ENCODE peak calls at places on chromosomes 11 and 22, in four cellular contexts. One of them, this sample, is unnamed.

GRCh38 chr22:28983190-28983589 is 78.4 kb downstream of the C22orf31 start:
- DNase-seq in AG08396: no peak
- DNase-seq in ACHN: no peak
- DNase-seq in kidney glomerular epithelial cell: no peak
- DNase-seq in this sample: no peak

GRCh38 chr22:25420925-25421904 is 143.3 kb upstream of the GRK3 start:
- DNase-seq in AG08396: no peak
- DNase-seq in ACHN: no peak
- DNase-seq in kidney glomerular epithelial cell: no peak
- DNase-seq in this sample: no peak

GRCh38 chr22:48594757-48595510 is 1232.7 kb downstream of the BRD1 start:
- DNase-seq in AG08396: no peak
- DNase-seq in ACHN: no peak
- DNase-seq in kidney glomerular epithelial cell: no peak
- DNase-seq in this sample: no peak

GRCh38 chr11:133198326-133198725 is 334.0 kb downstream of the OPCML start:
- DNase-seq in AG08396: no peak
- DNase-seq in ACHN: no peak
- DNase-seq in kidney glomerular epithelial cell: no peak
- DNase-seq in this sample: no peak

GRCh38 chr11:64181506-64182411 is 4.2 kb upstream of the STIP1 start:
- DNase-seq in AG08396: peak; percentile 93
- DNase-seq in ACHN: peak; percentile 88
- DNase-seq in kidney glomerular epithelial cell: peak; percentile 84
- DNase-seq in this sample: peak; percentile 95

GRCh38 chr11:7889985-7890384 is 41.1 kb downstream of the OR10A6 start:
- DNase-seq in AG08396: no peak
- DNase-seq in ACHN: no peak
- DNase-seq in kidney glomerular epithelial cell: no peak
- DNase-seq in this sample: no peak

GRCh38 chr11:133134561-133135173 is 397.6 kb downstream of the OPCML start:
- DNase-seq in AG08396: peak; percentile 29
- DNase-seq in ACHN: peak; percentile 51
- DNase-seq in kidney glomerular epithelial cell: peak; percentile 38
- DNase-seq in this sample: peak; percentile 70

GRCh38 chr11:19187101-19187500 is 14.7 kb downstream of the CSRP3 start:
- DNase-seq in AG08396: peak; percentile 14
- DNase-seq in ACHN: no peak
- DNase-seq in kidney glomerular epithelial cell: peak; percentile 1
- DNase-seq in this sample: peak; percentile 31

GRCh38 chr11:15613799-15614198 is 499.1 kb downstream of the INSC start:
- DNase-seq in AG08396: no peak
- DNase-seq in ACHN: no peak
- DNase-seq in kidney glomerular epithelial cell: no peak
- DNase-seq in this sample: no peak